ENCODE peak calls at places on chromosome 12, in seven cellular contexts. U is tibial artery, Q is kidney epithelial cell, M is endodermal cell, V is A549, K is GM20000, R is B cell. A is an unnamed sample.

GRCh38 chr12:50297996-50298395 is 14.7 kb upstream of the LIMA1 start:
- DNase-seq in U (no peak), Q (no peak), M (no peak), V (no peak), K (no peak), R (no peak), A (no peak)

GRCh38 chr12:27015730-27016076 is 1.5 kb upstream of the TM7SF3 start:
- DNase-seq in U (no peak), Q (no peak), M (no peak), V (peak), K (peak), R (peak), A (no peak)

GRCh38 chr12:4449862-4450222 is 4.2 kb upstream of the FGF6 start:
- DNase-seq in U (no peak), Q (no peak), M (peak), V (no peak), K (no peak), R (no peak), A (no peak)

GRCh38 chr12:26921886-26922285 is 15.9 kb downstream of the INTS13 start:
- DNase-seq in U (no peak), Q (no peak), M (no peak), V (no peak), K (no peak), R (no peak), A (no peak)

GRCh38 chr12:106179086-106179485 is 40.3 kb upstream of the NUAK1 start:
- DNase-seq in U (peak), Q (no peak), M (peak), V (no peak), K (no peak), R (no peak), A (no peak)

GRCh38 chr12:8912910-8913309 is 1.4 kb upstream of the PHC1 start:
- DNase-seq in U (no peak), Q (no peak), M (peak), V (peak), K (peak), R (peak), A (no peak)

GRCh38 chr12:7101694-7102131 is 7.3 kb downstream of the C1RL start:
- DNase-seq in U (no peak), Q (no peak), M (no peak), V (no peak), K (no peak), R (no peak), A (no peak)

GRCh38 chr12:120356567-120357030 is 12.4 kb downstream of the MSI1 start:
- DNase-seq in U (peak), Q (peak), M (peak), V (peak), K (peak), R (peak), A (peak)

GRCh38 chr12:22971247-22971646 is 346.3 kb downstream of the ETNK1 start:
- DNase-seq in U (no peak), Q (no peak), M (no peak), V (no peak), K (no peak), R (no peak), A (no peak)

GRCh38 chr12:1939316-1939715 is 20.9 kb upstream of the CACNA2D4 start:
- DNase-seq in U (no peak), Q (no peak), M (no peak), V (no peak), K (no peak), R (no peak), A (no peak)

GRCh38 chr12:104054681-104055346 is 4.8 kb upstream of the GLT8D2 start:
- DNase-seq in U (no peak), Q (no peak), M (peak), V (no peak), K (no peak), R (no peak), A (no peak)

GRCh38 chr12:93879476-93880376 is 202.6 kb downstream of the CRADD start:
- DNase-seq in U (no peak), Q (peak), M (no peak), V (peak), K (no peak), R (no peak), A (no peak)

GRCh38 chr12:49293056-49293956 is 1.6 kb upstream of the PRPH start:
- DNase-seq in U (peak), Q (no peak), M (peak), V (no peak), K (no peak), R (no peak), A (no peak)

GRCh38 chr12:40970320-40970907 is 217.7 kb upstream of the PDZRN4 start:
- DNase-seq in U (no peak), Q (no peak), M (no peak), V (peak), K (no peak), R (no peak), A (no peak)
- TF ChIP-seq CTCF in U (no peak), Q (no peak), M (peak), V (peak), K (no peak), R (no peak), A (peak)

DNA sequence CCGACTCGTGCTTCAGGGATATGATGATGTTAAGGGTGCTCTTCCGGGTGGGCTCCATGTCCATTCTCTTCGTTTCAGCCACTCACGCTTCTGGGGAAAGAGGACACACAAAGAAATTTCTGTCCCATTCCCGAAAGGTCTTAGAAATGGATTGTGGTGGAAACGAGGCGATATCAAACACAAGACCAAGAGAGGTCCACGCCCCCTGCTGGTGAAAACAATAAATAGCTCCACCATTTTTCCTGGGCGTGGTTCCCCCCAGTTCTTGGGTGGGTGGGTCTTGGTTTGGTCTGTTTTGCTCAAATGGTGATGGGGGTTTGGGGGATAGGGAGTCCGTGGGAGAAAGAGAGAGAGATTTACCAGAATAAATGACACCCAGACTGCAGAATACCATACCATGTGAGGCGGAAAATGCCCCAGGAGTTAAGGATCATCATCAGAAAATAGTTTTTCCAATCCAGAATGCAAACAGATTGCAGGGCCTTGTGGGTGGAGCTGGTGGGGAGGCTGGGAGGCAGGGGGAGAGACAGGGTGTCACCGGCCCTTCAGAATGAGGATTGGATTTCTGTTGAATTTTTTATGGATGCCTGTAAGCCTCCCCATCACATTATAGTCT is 55.6 kb downstream of the SRRM4 start:
- DNase-seq in U (no peak), Q (no peak), M (peak), V (peak), K (peak), R (peak), A (no peak)
- TF ChIP-seq CTCF in U (peak), Q (peak), M (peak), V (peak), K (peak), R (peak), A (peak)

DNA sequence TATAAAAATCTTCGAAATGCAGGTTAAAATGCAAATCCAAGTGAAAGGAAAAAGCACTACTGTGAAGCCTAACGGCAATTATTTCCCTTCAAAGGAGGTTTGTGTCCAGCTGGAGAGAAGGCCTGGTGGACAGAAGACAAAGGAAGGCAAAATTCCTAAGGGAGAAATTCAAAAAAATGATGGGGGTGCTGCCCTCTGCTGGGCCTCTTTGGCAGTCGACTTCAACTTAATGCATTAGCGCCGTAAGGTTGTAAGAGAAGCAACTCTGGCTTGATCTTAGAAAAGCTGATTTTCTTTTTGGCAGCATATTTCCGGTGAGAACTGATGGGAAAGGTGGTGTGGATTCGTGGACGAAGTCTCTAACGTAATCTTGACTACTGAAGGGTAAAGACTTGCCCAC is 34.3 kb upstream of the CHFR start:
- DNase-seq in U (no peak), Q (no peak), M (peak), V (no peak), K (no peak), R (no peak), A (no peak)
- TF ChIP-seq CTCF in U (no peak), Q (peak), M (peak), V (no peak), K (no peak), R (no peak), A (peak)

DNA sequence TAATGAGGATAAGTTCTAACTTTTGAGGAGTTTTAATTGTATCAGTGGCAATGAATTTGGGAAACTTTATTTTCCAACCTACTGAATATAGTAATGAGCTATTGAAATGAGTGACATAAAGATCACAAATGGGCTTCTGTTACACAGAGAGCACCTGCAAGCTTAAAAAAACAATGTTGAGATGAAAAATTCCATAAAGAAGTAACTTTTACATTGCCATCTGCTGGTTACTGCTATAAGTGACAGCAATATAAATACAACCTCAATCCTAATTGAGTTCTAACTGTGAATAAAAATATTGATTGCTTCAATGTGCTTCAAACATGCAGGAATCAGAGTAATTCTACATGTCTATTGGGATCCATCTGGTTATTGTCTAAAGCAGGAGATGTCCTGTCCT is 14.2 kb downstream of the WIF1 start:
- DNase-seq in U (no peak), Q (no peak), M (no peak), V (peak), K (peak), R (no peak), A (no peak)
- TF ChIP-seq CTCF in U (no peak), Q (peak), M (peak), V (peak), K (peak), R (peak), A (peak)

A was measured in retinal pigment epithelial cell.